ENCODE peak calls at places on chromosome 13, in four cellular contexts. A is A549, K is HepG2, X is K562. R is an unnamed sample.

GRCh38 chr13:67120872-67121531 is 109.1 kb downstream of the PCDH9 start:
- DNase-seq in K (no peak), X (no peak), A (no peak), R (no peak)

GRCh38 chr13:49429061-49429460 is 14.8 kb downstream of the CAB39L start:
- DNase-seq in X (no peak), A (no peak), K (no peak), R (no peak)

GRCh38 chr13:22187329-22187728 is 516.5 kb downstream of the FGF9 start:
- DNase-seq in X (no peak), K (no peak), A (no peak), R (no peak)

GRCh38 chr13:24997367-24997967 is 98.5 kb upstream of the PABPC3 start:
- DNase-seq in X (peak), A (peak), K (peak), R (no peak)

GRCh38 chr13:35283856-35284255 is 192.6 kb downstream of the MAB21L1 start:
- DNase-seq in X (no peak), A (no peak), K (peak), R (no peak)

GRCh38 chr13:61010358-61010757 is 405.3 kb downstream of the PCDH20 start:
- DNase-seq in K (no peak), A (no peak), X (no peak), R (no peak)

GRCh38 chr13:29484236-29484635 is 111.3 kb downstream of the SLC7A1 start:
- DNase-seq in K (no peak), X (no peak), A (no peak), R (no peak)

GRCh38 chr13:43785681-43786471 is 896 bp downstream of the ENOX1 start:
- DNase-seq in K (no peak), A (peak), X (no peak), R (peak)

GRCh38 chr13:29801102-29801501 is 49.3 kb downstream of the UBL3 start:
- DNase-seq in A (no peak), X (no peak), K (no peak), R (no peak)

GRCh38 chr13:42239644-42240043 is 32.3 kb upstream of the AKAP11 start:
- DNase-seq in A (no peak), X (no peak), K (no peak), R (no peak)

GRCh38 chr13:30112602-30113435 is 194.5 kb downstream of the KATNAL1 start:
- DNase-seq in K (peak), X (peak), A (peak), R (peak)

GRCh38 chr13:43269037-43269476 is 245.7 kb downstream of the DNAJC15 start:
- DNase-seq in A (peak), X (no peak), K (peak), R (no peak)

GRCh38 chr13:25816239-25816638 is 235.6 kb downstream of the SHISA2 start:
- DNase-seq in X (no peak), K (no peak), A (no peak), R (no peak)

GRCh38 chr13:45219938-45220375 is 19.1 kb upstream of the KCTD4 start:
- DNase-seq in X (no peak), A (peak), K (no peak), R (no peak)

GRCh38 chr13:76886292-76887061 is at the start of gene KCTD12:
- DNase-seq in A (peak), X (peak), K (no peak), R (peak)

GRCh38 chr13:31046711-31047279 is 114.3 kb downstream of the TEX26 start:
- DNase-seq in A (no peak), K (no peak), X (no peak), R (no peak)

GRCh38 chr13:99892189-99892588 is 79.4 kb downstream of the ZIC5 start:
- DNase-seq in A (no peak), X (no peak), K (no peak), R (peak)

GRCh38 chr13:23449386-23450162 is 16.1 kb upstream of the SACS start:
- DNase-seq in A (no peak), X (no peak), K (no peak), R (no peak)

GRCh38 chr13:94248454-94249233 is 230.8 kb downstream of the DCT start:
- DNase-seq in A (no peak), K (no peak), X (no peak), R (no peak)

GRCh38 chr13:61247149-61247936 is 168.3 kb downstream of the PCDH20 start:
- DNase-seq in A (no peak), K (no peak), X (no peak), R (peak)

GRCh38 chr13:60494296-60494695 is 97.3 kb downstream of the TDRD3 start:
- DNase-seq in K (no peak), X (no peak), A (no peak), R (no peak)

GRCh38 chr13:29449726-29450125 is 145.8 kb downstream of the SLC7A1 start:
- DNase-seq in X (no peak), K (no peak), A (no peak), R (no peak)

GRCh38 chr13:46521921-46522691 is 30.9 kb upstream of the LRCH1 start:
- DNase-seq in X (no peak), K (no peak), A (no peak), R (no peak)
- TF ChIP-seq NR3C1 in X (no peak), K (no peak), A (no peak), R (no peak)

GRCh38 chr13:81393686-81394085 is 1052.8 kb upstream of the SPRY2 start:
- DNase-seq in A (no peak), X (no peak), K (no peak), R (no peak)
- TF ChIP-seq CTCF in A (no peak), X (no peak), K (no peak), R (no peak)

GRCh38 chr13:36616706-36617105 is 57.1 kb upstream of the SERTM1 start:
- DNase-seq in K (peak), X (no peak), A (no peak), R (no peak)
- TF ChIP-seq MAX in K (no peak), X (no peak), A (no peak), R (no peak)

GRCh38 chr13:107205318-107206112 is 637.6 kb upstream of the ARGLU1 start:
- DNase-seq in K (peak), X (peak), A (peak), R (peak)

GRCh38 chr13:107200491-107200890 is 632.6 kb upstream of the ARGLU1 start:
- DNase-seq in K (no peak), X (no peak), A (no peak), R (no peak)

GRCh38 chr13:107203146-107203847 is 635.4 kb upstream of the ARGLU1 start:
- DNase-seq in X (no peak), A (peak), K (peak), R (peak)

GRCh38 chr13:107202371-107203023 is 634.6 kb upstream of the ARGLU1 start:
- DNase-seq in A (no peak), X (no peak), K (peak), R (no peak)
- TF ChIP-seq NR3C1 in A (no peak), X (no peak), K (no peak), R (no peak)

DNA sequence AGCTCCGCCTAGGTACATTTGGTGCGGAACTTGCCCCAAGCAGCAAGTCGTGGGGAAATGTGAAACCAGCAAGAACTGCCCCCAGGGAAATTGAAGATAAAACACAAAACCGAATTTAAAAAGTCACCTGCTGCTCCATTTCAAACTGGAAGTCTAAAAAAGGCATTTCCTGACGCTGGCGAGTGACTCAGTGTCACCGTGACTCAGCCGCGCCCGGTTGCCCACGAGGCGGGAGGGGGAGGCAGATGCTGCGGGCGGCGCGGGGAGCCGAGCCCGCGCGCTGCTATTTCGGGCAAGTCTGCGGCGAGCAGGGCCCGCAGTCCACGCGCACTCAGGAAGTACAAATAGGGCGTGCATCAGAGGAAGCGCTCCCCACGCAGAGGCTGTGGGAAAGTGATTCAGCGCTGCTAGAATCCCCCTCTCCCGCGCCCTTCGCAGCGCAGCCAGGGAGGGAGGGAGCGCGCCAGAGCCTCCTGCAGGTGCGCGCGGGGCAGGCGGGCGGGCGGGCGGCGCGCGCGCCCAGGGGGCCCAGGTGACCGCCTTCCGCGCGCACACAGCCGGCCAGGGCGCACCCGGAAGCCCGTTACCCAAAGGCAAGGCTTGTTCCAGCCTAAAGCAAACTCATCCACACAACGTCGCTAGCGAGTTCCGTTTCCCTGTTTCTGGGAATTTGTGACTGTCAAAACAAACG is 168.8 kb downstream of the COL4A1 start:
- DNase-seq in A (peak), K (peak), X (peak), R (peak)
- TF ChIP-seq CTCF in A (no peak), K (peak), X (no peak), R (no peak)

DNA sequence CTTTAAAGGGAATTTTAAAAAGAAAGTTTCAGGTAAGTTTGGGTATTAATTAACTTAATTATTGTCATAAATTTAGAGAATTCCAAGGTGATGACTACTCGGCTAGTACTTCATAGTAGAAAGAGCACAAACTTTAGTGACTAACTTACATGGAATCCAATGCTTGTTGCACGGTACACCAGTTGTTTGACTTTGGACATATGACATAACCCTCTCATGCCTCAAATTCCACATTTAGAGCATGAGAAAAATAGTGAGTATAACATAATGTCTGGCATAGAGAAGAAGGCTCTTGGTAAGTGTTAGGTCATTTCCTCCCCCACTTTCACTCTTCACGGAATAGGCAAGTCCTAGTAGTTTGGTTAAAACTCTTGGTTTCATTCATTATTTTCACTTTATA is 1249.4 kb upstream of the SLC10A2 start:
- DNase-seq in X (no peak), A (no peak), K (peak), R (no peak)
- TF ChIP-seq MAX in X (no peak), A (no peak), K (no peak), R (no peak)

GRCh38 chr13:47816835-47817234 is 184.2 kb downstream of the SUCLA2 start:
- DNase-seq in X (no peak), K (no peak), A (no peak), R (peak)
- TF ChIP-seq NR3C1 in X (no peak), K (no peak), A (no peak), R (no peak)

R was measured in WTC11.